ENCODE peak calls at places on chromosomes 16 and 17, in seven cellular contexts. V, Q, L, A, U, Y and P are unnamed samples.

GRCh38 chr16:54194008-54194731 is 92.4 kb downstream of the IRX3 start:
- DNase-seq in L (peak), U (peak), A (no peak), V (peak), Q (no peak), Y (no peak), P (peak)

GRCh38 chr16:1621851-1622250 is 9.7 kb downstream of the CRAMP1 start:
- DNase-seq in Q (no peak), V (no peak), L (no peak), A (no peak), Y (no peak), U (no peak), P (no peak)

GRCh38 chr17:78276098-78276497 is 44.7 kb downstream of the TMEM235 start:
- DNase-seq in V (no peak), U (no peak), Y (no peak), L (no peak), A (peak), Q (no peak), P (no peak)

GRCh38 chr17:68777243-68777855 is 176.2 kb upstream of the FAM20A start:
- DNase-seq in U (peak), V (peak), A (peak), Y (no peak), Q (no peak), L (no peak), P (peak)

GRCh38 chr17:37430051-37430591 is 23.4 kb downstream of the TADA2A start:
- DNase-seq in U (no peak), Y (no peak), Q (no peak), V (peak), A (no peak), L (no peak), P (peak)

GRCh38 chr17:6327007-6327406 is 107.9 kb downstream of the AIPL1 start:
- DNase-seq in A (peak), Q (no peak), L (no peak), V (no peak), U (peak), Y (no peak), P (no peak)

GRCh38 chr16:85611455-85612190 is 1.5 kb upstream of the GSE1 start:
- DNase-seq in Y (peak), Q (peak), L (peak), A (peak), U (peak), V (peak), P (peak)

GRCh38 chr17:10737168-10737622 is 7.4 kb upstream of the TMEM220 start:
- DNase-seq in L (no peak), Q (peak), Y (no peak), V (peak), A (no peak), U (peak), P (peak)

GRCh38 chr17:82351254-82351712 is 7.8 kb upstream of the TEX19 start:
- DNase-seq in Q (no peak), U (peak), Y (no peak), L (no peak), A (peak), V (no peak), P (no peak)

GRCh38 chr16:4329354-4329775 is 13.5 kb downstream of the GLIS2 start:
- DNase-seq in V (no peak), Y (no peak), Q (no peak), L (no peak), A (no peak), U (no peak), P (no peak)

GRCh38 chr17:9120471-9120870 is 99.2 kb downstream of the NTN1 start:
- DNase-seq in L (no peak), V (no peak), U (peak), Y (no peak), A (no peak), Q (no peak), P (no peak)

GRCh38 chr17:36921131-36921851 is 16.0 kb upstream of the LHX1 start:
- DNase-seq in Q (peak), A (no peak), Y (no peak), L (no peak), U (no peak), V (no peak), P (peak)

GRCh38 chr17:81821603-81822311 is 11.3 kb downstream of the MCRIP1 start:
- DNase-seq in Y (no peak), U (peak), V (peak), Q (no peak), L (peak), A (no peak), P (no peak)

GRCh38 chr17:76014925-76015261 is 12.2 kb downstream of the EVPL start:
- DNase-seq in A (no peak), U (no peak), V (no peak), Q (no peak), L (no peak), Y (no peak), P (no peak)

GRCh38 chr17:64259436-64259835 is 3.6 kb downstream of the TEX2 start:
- DNase-seq in A (no peak), V (no peak), L (no peak), U (no peak), Y (no peak), Q (no peak), P (no peak)

GRCh38 chr16:23145186-23145585 is 4.1 kb downstream of the USP31 start:
- DNase-seq in U (no peak), Y (no peak), Q (no peak), V (no peak), A (no peak), L (no peak), P (no peak)